ENCODE peak calls at places on chromosomes 6 and 20, in ten cellular contexts. X is transverse colon, S is ovary, O is H54, M is Peyer's patch, K is adrenal gland, F is IMR-90, G is A549, Q is stomach, I is lower leg skin. U is an unnamed sample.

GRCh38 chr20:21101453-21102251 is 4.5 kb downstream of the LINC00237 start:
- DNase-seq in X (no peak), S (peak), O (no peak), M (no peak), K (no peak), F (no peak), G (no peak), Q (no peak), I (no peak), U (no peak)

GRCh38 chr20:20606046-20606445 is 106.4 kb downstream of the RALGAPA2 start:
- DNase-seq in X (no peak), S (no peak), O (no peak), M (no peak), K (no peak), F (no peak), G (no peak), Q (no peak), I (no peak), U (no peak)

GRCh38 chr6:100573169-100573568 is 108.4 kb upstream of the SIM1 start:
- DNase-seq in X (no peak), S (no peak), O (no peak), M (no peak), K (no peak), F (peak), G (peak), Q (no peak), I (no peak), U (peak)

GRCh38 chr6:106883808-106884262 is 90.7 kb downstream of the CD24 start:
- DNase-seq in X (no peak), S (no peak), O (no peak), M (no peak), K (no peak), F (no peak), G (peak), Q (no peak), I (no peak), U (peak)

GRCh38 chr6:17839526-17839925 is 132.8 kb upstream of the NUP153 start:
- DNase-seq in X (no peak), S (no peak), O (no peak), M (no peak), K (no peak), F (no peak), G (no peak), Q (no peak), I (no peak), U (no peak)

GRCh38 chr6:131669891-131670290 is 31.3 kb downstream of the OR2A4 start:
- DNase-seq in X (no peak), S (no peak), O (no peak), M (no peak), K (no peak), F (no peak), G (no peak), Q (no peak), I (no peak), U (no peak)

GRCh38 chr6:17466707-17467106 is 73.3 kb downstream of the CAP2 start:
- DNase-seq in X (no peak), S (no peak), O (no peak), M (no peak), K (no peak), F (peak), G (peak), Q (no peak), I (no peak), U (no peak)

GRCh38 chr20:49132995-49133451 is 55.1 kb downstream of the STAU1 start:
- DNase-seq in X (no peak), S (peak), O (peak), M (no peak), K (peak), F (peak), G (peak), Q (no peak), I (peak), U (peak)

GRCh38 chr6:164252952-164253351 is 838.4 kb downstream of the QKI start:
- DNase-seq in X (no peak), S (no peak), O (no peak), M (no peak), K (no peak), F (no peak), G (no peak), Q (no peak), I (no peak), U (no peak)

GRCh38 chr6:35071347-35071994 is 69.7 kb downstream of the TCP11 start:
- DNase-seq in X (no peak), S (no peak), O (no peak), M (no peak), K (no peak), F (no peak), G (no peak), Q (no peak), I (no peak), U (no peak)

GRCh38 chr6:163459536-163459935 is 45.0 kb downstream of the QKI start:
- DNase-seq in X (no peak), S (no peak), O (no peak), M (no peak), K (no peak), F (peak), G (no peak), Q (no peak), I (no peak), U (no peak)

GRCh38 chr20:16388731-16389130 is 184.5 kb downstream of the KIF16B start:
- DNase-seq in X (no peak), S (no peak), O (no peak), M (no peak), K (no peak), F (no peak), G (no peak), Q (no peak), I (no peak), U (no peak)

GRCh38 chr6:166687538-166688259 is 60.6 kb upstream of the RPS6KA2 start:
- DNase-seq in X (no peak), S (no peak), O (no peak), M (no peak), K (no peak), F (no peak), G (no peak), Q (no peak), I (no peak), U (no peak)

GRCh38 chr20:40638414-40638813 is 50.6 kb downstream of the MAFB start:
- DNase-seq in X (no peak), S (no peak), O (no peak), M (no peak), K (peak), F (no peak), G (no peak), Q (no peak), I (no peak), U (no peak)

GRCh38 chr6:164097557-164098398 is 683.3 kb downstream of the QKI start:
- DNase-seq in X (no peak), S (no peak), O (no peak), M (no peak), K (no peak), F (peak), G (no peak), Q (no peak), I (no peak), U (peak)

GRCh38 chr6:32815115-32815514 is 1.7 kb downstream of the HLA-DOB start:
- DNase-seq in X (no peak), S (no peak), O (no peak), M (no peak), K (no peak), F (peak), G (no peak), Q (no peak), I (no peak), U (no peak)

GRCh38 chr6:32816746-32817204 is at the start of gene HLA-DOB:
- DNase-seq in X (no peak), S (no peak), O (peak), M (no peak), K (no peak), F (peak), G (peak), Q (no peak), I (no peak), U (no peak)

GRCh38 chr6:32814145-32814544 is 2.7 kb downstream of the HLA-DOB start:
- DNase-seq in X (no peak), S (no peak), O (no peak), M (no peak), K (no peak), F (no peak), G (no peak), Q (no peak), I (no peak), U (no peak)

GRCh38 chr6:32818867-32819266 is 2.1 kb upstream of the HLA-DOB start:
- DNase-seq in X (no peak), S (no peak), O (no peak), M (no peak), K (no peak), F (no peak), G (no peak), Q (no peak), I (no peak), U (no peak)

DNA sequence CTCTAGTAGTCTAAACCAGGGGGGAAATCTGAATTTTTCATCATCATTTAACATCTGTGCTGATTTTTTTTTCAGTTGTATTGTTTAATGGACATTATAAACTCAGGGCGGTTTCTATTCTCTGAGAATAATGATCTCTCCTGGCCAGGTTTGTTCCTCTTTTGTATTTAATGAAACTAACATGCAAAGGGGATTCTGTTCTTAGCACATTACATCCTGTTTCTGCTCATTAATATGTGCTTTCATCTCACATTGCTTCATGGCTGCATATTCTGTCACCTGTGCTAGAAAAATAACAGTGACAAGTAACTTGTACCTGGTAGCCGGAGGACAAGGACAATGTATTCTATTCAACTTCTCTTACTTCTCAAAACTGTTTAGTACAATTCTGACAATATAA is 806 bp downstream of the HLA-DOB start:
- DNase-seq in X (no peak), S (no peak), O (no peak), M (no peak), K (no peak), F (no peak), G (no peak), Q (no peak), I (no peak), U (no peak)
- TF ChIP-seq POLR2A in X (no peak), S (no peak), O (no peak), M (no peak), K (no peak), F (no peak), G (no peak), Q (no peak), I (no peak), U (no peak)

GRCh38 chr6:142302427-142303190 is 802 bp downstream of the ADGRG6 start:
- DNase-seq in X (no peak), S (no peak), O (no peak), M (no peak), K (no peak), F (peak), G (peak), Q (no peak), I (peak), U (no peak)
- TF ChIP-seq POLR2A in X (no peak), S (no peak), O (no peak), M (no peak), K (no peak), F (no peak), G (no peak), Q (no peak), I (no peak), U (no peak)

GRCh38 chr20:36574278-36575065 is 1.1 kb downstream of the TGIF2 start:
- DNase-seq in X (peak), S (peak), O (no peak), M (peak), K (peak), F (peak), G (peak), Q (peak), I (no peak), U (peak)

GRCh38 chr20:36575066-36575743 is 1.8 kb downstream of the TGIF2 start:
- DNase-seq in X (peak), S (peak), O (peak), M (peak), K (peak), F (peak), G (peak), Q (peak), I (no peak), U (peak)

GRCh38 chr20:36582322-36582721 is 8.9 kb downstream of the TGIF2 start:
- DNase-seq in X (no peak), S (no peak), O (no peak), M (no peak), K (no peak), F (no peak), G (no peak), Q (no peak), I (no peak), U (no peak)

GRCh38 chr20:36579996-36580545 is 6.7 kb downstream of the TGIF2 start:
- DNase-seq in X (no peak), S (no peak), O (no peak), M (no peak), K (no peak), F (peak), G (no peak), Q (no peak), I (no peak), U (no peak)

GRCh38 chr20:36578642-36579041 is 5.2 kb downstream of the TGIF2 start:
- DNase-seq in X (no peak), S (no peak), O (no peak), M (no peak), K (no peak), F (no peak), G (no peak), Q (no peak), I (no peak), U (no peak)
- TF ChIP-seq POLR2A in X (no peak), S (no peak), O (no peak), M (no peak), K (no peak), F (no peak), G (no peak), Q (no peak), I (no peak), U (no peak)

DNA sequence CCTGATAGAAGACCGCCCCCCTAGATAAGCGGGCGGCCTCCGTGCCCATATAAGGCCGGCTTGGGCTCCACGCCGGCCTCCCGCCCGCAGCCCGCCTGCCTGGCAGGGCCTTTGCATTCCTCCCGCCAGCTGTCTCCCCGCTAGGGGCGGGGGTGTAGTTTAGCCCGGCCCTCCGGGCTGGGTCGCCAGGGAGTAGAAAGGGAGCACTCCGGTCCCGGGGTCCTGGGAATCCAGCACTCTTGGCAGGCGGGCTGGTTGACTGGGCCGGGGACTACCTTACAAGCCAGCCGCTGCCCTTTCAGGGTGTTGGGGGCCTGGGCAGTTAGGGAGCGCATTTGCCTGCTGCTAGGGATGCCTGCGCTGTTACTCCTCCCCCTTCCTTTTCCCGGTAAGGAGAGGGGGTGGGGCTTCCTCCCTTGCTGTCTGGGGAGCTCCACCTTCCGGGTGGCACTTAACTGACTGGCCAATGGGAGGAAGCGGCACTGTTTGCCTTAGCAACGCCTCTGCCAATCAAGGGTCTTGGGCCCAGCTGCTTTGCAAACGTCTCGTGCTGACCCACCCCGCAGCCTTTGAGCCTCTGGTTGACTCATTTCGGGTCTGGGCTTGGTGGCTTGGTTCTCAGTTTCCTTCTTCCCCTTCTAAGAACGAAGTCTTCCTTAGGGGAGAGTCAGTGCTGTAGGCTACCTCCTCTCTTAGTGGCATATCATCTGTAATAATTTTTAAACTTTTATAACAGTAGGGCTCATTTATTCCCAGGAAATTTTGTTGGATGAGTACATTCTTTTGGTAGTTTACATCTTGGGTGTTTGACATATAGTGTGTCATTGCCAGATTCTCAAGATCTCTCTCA is 3.4 kb downstream of the SRF start:
- DNase-seq in X (peak), S (peak), O (peak), M (peak), K (peak), F (peak), G (peak), Q (peak), I (peak), U (peak)
- TF ChIP-seq POLR2A in X (peak), S (peak), O (peak), M (peak), K (no peak), F (peak), G (no peak), Q (no peak), I (no peak), U (peak)

DNA sequence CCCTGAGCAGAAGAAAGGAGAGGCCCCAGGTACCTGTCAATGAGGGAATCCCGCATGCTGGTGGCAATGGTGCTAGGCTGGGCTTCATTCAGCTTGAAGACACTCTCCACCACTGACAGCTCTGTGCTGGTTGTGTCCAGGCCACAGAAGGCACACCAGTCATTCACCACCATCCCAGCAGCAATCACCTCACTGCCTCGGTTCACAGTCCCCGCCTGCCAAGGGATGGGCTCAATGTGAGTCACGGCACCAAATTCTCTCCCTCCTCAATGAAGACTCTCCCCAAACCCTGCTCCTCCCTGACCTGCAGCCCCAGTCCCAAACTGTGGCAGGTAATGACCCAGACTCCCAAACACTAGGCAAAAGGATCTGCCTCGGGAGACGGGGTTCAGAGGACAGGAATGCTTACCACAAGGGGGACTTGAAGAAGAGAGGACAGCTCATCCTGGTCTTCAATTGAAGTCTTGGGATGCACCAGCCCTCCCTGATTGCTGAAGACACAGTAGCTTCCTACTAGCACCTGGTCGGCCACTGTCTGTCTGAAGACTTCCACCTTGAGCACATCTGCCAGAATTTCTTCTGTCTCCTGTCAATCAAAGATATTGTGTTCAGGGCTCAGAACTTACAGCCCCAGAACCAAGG is 1.7 kb upstream of the MMP24OS start:
- DNase-seq in X (no peak), S (no peak), O (no peak), M (no peak), K (no peak), F (no peak), G (no peak), Q (no peak), I (no peak), U (no peak)
- TF ChIP-seq POLR2A in X (no peak), S (no peak), O (no peak), M (no peak), K (no peak), F (no peak), G (no peak), Q (no peak), I (no peak), U (no peak)

GRCh38 chr20:50151034-50151743 is 2.3 kb downstream of the PEDS1 start:
- DNase-seq in X (peak), S (no peak), O (no peak), M (no peak), K (no peak), F (no peak), G (no peak), Q (peak), I (no peak), U (peak)
- TF ChIP-seq POLR2A in X (no peak), S (no peak), O (no peak), M (no peak), K (no peak), F (no peak), G (no peak), Q (no peak), I (no peak), U (no peak)

GRCh38 chr6:160992323-160993314 is 1.1 kb downstream of the MAP3K4 start:
- DNase-seq in X (peak), S (no peak), O (peak), M (peak), K (peak), F (peak), G (peak), Q (peak), I (peak), U (peak)
- TF ChIP-seq POLR2A in X (no peak), S (no peak), O (peak), M (no peak), K (no peak), F (peak), G (no peak), Q (no peak), I (no peak), U (peak)

DNA sequence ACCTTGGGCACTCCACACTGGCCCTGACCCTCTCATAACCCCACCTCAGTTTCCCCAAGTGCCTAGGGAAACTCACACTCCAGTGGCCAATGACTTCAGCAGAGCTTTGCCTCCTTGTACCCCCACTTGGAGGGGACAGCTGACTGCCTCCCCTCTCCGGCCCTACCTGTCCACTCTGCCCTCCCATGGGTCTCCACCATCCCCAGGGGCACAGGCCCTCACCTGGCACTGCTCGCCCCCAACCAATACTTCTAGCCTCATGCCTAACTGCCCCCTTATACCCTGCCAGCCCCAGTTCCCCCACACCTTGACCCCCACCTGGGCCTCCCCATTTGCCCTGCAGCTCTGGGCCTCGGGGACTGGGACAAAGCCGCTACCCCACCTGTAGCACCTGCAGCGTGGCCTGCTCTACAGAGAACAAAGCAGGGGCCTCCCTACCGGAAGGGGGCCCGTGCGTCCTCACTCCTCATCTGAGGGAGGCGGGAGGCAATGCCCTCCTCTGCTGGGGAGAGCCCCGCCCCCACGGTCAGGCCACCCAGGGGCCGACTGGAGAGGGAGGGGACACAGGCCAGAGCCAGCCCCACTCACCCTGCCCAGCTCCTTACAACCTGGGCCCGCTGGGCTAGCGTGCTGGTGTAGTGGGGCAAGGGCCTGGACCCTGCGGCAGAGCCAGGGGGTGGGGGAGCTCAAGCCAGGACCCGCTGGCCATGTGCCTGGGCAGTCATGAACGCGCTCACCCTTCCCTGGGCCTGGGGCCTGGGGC is 8.2 kb downstream of the LAMA5 start:
- DNase-seq in X (no peak), S (no peak), O (no peak), M (no peak), K (peak), F (no peak), G (no peak), Q (no peak), I (no peak), U (no peak)
- TF ChIP-seq POLR2A in X (no peak), S (no peak), O (no peak), M (no peak), K (no peak), F (no peak), G (peak), Q (no peak), I (no peak), U (no peak)

DNA sequence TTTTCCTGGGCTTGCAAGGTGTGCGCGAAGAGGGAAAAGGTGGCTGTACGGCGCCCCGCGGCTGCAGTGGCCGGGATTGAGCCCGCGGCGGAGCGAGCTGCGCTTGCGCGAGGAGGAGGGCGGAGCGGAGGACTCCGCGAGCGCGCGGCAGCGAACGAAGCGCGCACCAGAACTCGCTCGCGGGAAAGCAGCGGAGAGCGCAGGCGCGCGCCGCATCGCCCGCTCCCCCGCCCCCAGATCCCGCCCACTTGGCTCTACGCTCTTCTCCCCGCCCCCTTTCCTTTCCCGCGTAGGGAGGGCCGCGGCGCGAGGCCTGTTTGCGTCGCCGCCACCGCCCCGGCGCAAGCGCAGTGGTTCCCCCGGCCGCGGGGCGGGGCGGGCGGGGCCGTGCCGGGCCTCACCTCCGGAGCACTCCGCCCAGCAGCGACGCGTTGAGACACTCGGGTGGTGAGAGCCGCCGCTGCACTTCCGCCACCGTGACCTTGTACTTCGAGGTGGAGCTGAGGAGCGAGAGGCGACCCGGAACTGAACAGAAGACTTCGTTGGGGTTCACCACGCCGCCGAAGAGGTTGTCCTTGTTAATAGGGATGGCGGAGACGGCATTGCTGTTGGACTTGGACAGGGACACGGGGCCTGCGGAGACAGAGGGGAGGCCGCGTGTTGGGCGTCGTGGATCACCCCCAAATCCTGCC is 10.6 kb downstream of the TFAP2A start:
- DNase-seq in X (peak), S (peak), O (peak), M (peak), K (peak), F (peak), G (peak), Q (peak), I (peak), U (peak)
- TF ChIP-seq POLR2A in X (no peak), S (no peak), O (peak), M (no peak), K (peak), F (peak), G (peak), Q (no peak), I (no peak), U (peak)

U was measured in erythroblast.